ENCODE peak calls at places on chromosome 21, in nine cellular contexts. X is uterus; S is endothelial cell; L is HS-27A; J is CD4-positive, alpha-beta T cell; W is AG09309; D is T-helper 1 cell; F is ecto neural progenitor cell; I is progenitor cell of endocrine pancreas. R is an unnamed sample.

GRCh38 chr21:24895885-24896734 is 711.2 kb downstream of the MRPL39 start:
- DNase-seq in L (peak), J (no peak), W (no peak), I (no peak), X (no peak), S (peak), F (no peak), D (no peak), R (peak)

GRCh38 chr21:21163904-21164303 is 165.7 kb downstream of the NCAM2 start:
- DNase-seq in S (peak), W (peak), X (no peak), J (no peak), D (no peak), L (peak), I (peak), F (peak), R (peak)

GRCh38 chr21:35244514-35244913 is 195.4 kb upstream of the RUNX1 start:
- DNase-seq in F (no peak), I (no peak), W (no peak), J (no peak), X (no peak), D (no peak), S (no peak), L (no peak), R (no peak)

GRCh38 chr21:42732033-42732410 is 78.6 kb downstream of the PDE9A start:
- DNase-seq in J (no peak), I (no peak), F (no peak), X (no peak), D (no peak), S (no peak), W (no peak), L (no peak), R (no peak)

GRCh38 chr21:44601596-44602473 is 1.4 kb downstream of the KRTAP10-7 start:
- DNase-seq in S (no peak), W (no peak), D (no peak), F (no peak), X (no peak), L (no peak), I (no peak), J (no peak), R (no peak)

GRCh38 chr21:46125846-46126301 is 28.0 kb downstream of the COL6A2 start:
- DNase-seq in F (no peak), I (peak), S (no peak), J (no peak), L (no peak), D (no peak), X (no peak), W (no peak), R (no peak)

GRCh38 chr21:25005388-25005787 is 601.9 kb downstream of the MRPL39 start:
- DNase-seq in S (no peak), D (no peak), X (no peak), W (no peak), F (no peak), J (no peak), L (no peak), I (no peak), R (no peak)

GRCh38 chr21:17270234-17270633 is 242.6 kb upstream of the CXADR start:
- DNase-seq in S (no peak), I (no peak), F (no peak), D (no peak), W (peak), J (no peak), L (peak), X (peak), R (peak)

GRCh38 chr21:29321217-29321616 is 22.5 kb downstream of the BACH1 start:
- DNase-seq in J (no peak), W (no peak), F (no peak), I (no peak), L (no peak), S (no peak), X (no peak), D (no peak), R (no peak)

GRCh38 chr21:46066843-46067331 is 31.0 kb upstream of the COL6A2 start:
- DNase-seq in F (peak), L (no peak), J (no peak), X (peak), D (no peak), W (no peak), S (no peak), I (no peak), R (peak)

GRCh38 chr21:45261093-45261492 is 26.6 kb downstream of the POFUT2 start:
- DNase-seq in J (no peak), I (no peak), L (no peak), W (no peak), F (no peak), D (no peak), X (no peak), S (no peak), R (no peak)

GRCh38 chr21:34846214-34846575 is 177.4 kb downstream of the CLIC6 start:
- DNase-seq in I (no peak), S (no peak), W (no peak), L (no peak), J (no peak), X (no peak), F (no peak), D (no peak), R (no peak)

GRCh38 chr21:14603202-14603601 is 57.1 kb upstream of the SAMSN1 start:
- DNase-seq in W (no peak), J (no peak), I (no peak), L (peak), S (no peak), D (no peak), X (no peak), F (no peak), R (no peak)

R was measured in retina.